ENCODE peak calls at places on chromosome 10, in six cellular contexts. U, Q, W, I, V and J are unnamed samples.

GRCh38 chr10:71266918-71267442 is 52.1 kb upstream of the SLC29A3 start:
- DNase-seq in U (no peak), Q (no peak), W (no peak), I (no peak), V (no peak), J (no peak)

GRCh38 chr10:50561266-50561665 is 62.5 kb downstream of the SGMS1 start:
- DNase-seq in U (no peak), Q (no peak), W (no peak), I (peak; percentile 39), V (no peak), J (no peak)

GRCh38 chr10:125559210-125559609 is 123.8 kb downstream of the TEX36 start:
- DNase-seq in U (no peak), Q (no peak), W (no peak), I (no peak), V (no peak), J (no peak)

GRCh38 chr10:119401671-119402395 is 140.7 kb downstream of the RGS10 start:
- DNase-seq in U (no peak), Q (no peak), W (no peak), I (no peak), V (no peak), J (no peak)

GRCh38 chr10:51001587-51001986 is 72.7 kb upstream of the PRKG1 start:
- DNase-seq in U (no peak), Q (no peak), W (no peak), I (no peak), V (no peak), J (no peak)

GRCh38 chr10:114719311-114719710 is 61.2 kb upstream of the ABLIM1 start:
- DNase-seq in U (no peak), Q (no peak), W (no peak), I (no peak), V (no peak), J (no peak)

GRCh38 chr10:90227259-90227658 is 525.9 kb downstream of the KIF20B start:
- DNase-seq in U (no peak), Q (no peak), W (no peak), I (no peak), V (no peak), J (no peak)

GRCh38 chr10:58920655-58921003 is 255.8 kb upstream of the PHYHIPL start:
- DNase-seq in U (no peak), Q (no peak), W (no peak), I (no peak), V (no peak), J (no peak)

GRCh38 chr10:111158601-111159000 is 81.8 kb downstream of the ADRA2A start:
- DNase-seq in U (no peak), Q (no peak), W (no peak), I (no peak), V (no peak), J (no peak)

GRCh38 chr10:97714401-97715258 is 1.1 kb downstream of the MARVELD1 start:
- DNase-seq in U (peak; percentile 90), Q (peak; percentile 41), W (no peak), I (no peak), V (peak; percentile 62), J (no peak)

GRCh38 chr10:33279791-33280190 is 54.7 kb downstream of the NRP1 start:
- DNase-seq in U (no peak), Q (no peak), W (no peak), I (no peak), V (peak; percentile 23), J (no peak)

GRCh38 chr10:78045237-78045636 is 11.6 kb downstream of the RPS24 start:
- DNase-seq in U (no peak), Q (no peak), W (no peak), I (no peak), V (no peak), J (no peak)

GRCh38 chr10:60208676-60209269 is 180.9 kb downstream of the ANK3 start:
- DNase-seq in U (no peak), Q (no peak), W (no peak), I (no peak), V (no peak), J (no peak)

GRCh38 chr10:14692344-14693199 is 82.1 kb downstream of the FAM107B start:
- DNase-seq in U (no peak), Q (no peak), W (no peak), I (no peak), V (no peak), J (no peak)

GRCh38 chr10:86857097-86857825 is 100.2 kb downstream of the MMRN2 start:
- DNase-seq in U (no peak), Q (no peak), W (no peak), I (no peak), V (no peak), J (no peak)

GRCh38 chr10:76382381-76382851 is 951.0 kb downstream of the LRMDA start:
- DNase-seq in U (no peak), Q (no peak), W (no peak), I (no peak), V (no peak), J (no peak)

GRCh38 chr10:95606922-95607321 is 45.8 kb upstream of the SORBS1 start:
- DNase-seq in U (no peak), Q (no peak), W (no peak), I (no peak), V (no peak), J (no peak)

GRCh38 chr10:107517811-107518210 is 353.3 kb upstream of the SORCS1 start:
- DNase-seq in U (no peak), Q (no peak), W (no peak), I (no peak), V (no peak), J (no peak)

GRCh38 chr10:128859738-128860386 is 607.2 kb upstream of the MGMT start:
- DNase-seq in U (no peak), Q (no peak), W (no peak), I (no peak), V (peak; percentile 39), J (no peak)

GRCh38 chr10:124338276-124338915 is 80.3 kb downstream of the OAT start:
- DNase-seq in U (no peak), Q (no peak), W (no peak), I (no peak), V (no peak), J (no peak)

GRCh38 chr10:70664702-70665195 is 7.6 kb upstream of the ADAMTS14 start:
- DNase-seq in U (peak; percentile 18), Q (no peak), W (no peak), I (no peak), V (peak; percentile 68), J (no peak)

GRCh38 chr10:73649876-73650536 is 5.8 kb downstream of the SYNPO2L start:
- DNase-seq in U (no peak), Q (no peak), W (no peak), I (no peak), V (no peak), J (no peak)

GRCh38 chr10:75103881-75104686 is 7.4 kb upstream of the SAMD8 start:
- DNase-seq in U (no peak), Q (no peak), W (no peak), I (no peak), V (no peak), J (no peak)

GRCh38 chr10:3902809-3903410 is 117.9 kb upstream of the KLF6 start:
- DNase-seq in U (no peak), Q (no peak), W (no peak), I (no peak), V (no peak), J (no peak)